ENCODE peak calls at places on chromosomes 16 and 17, in four cellular contexts. One of them, this sample, is unnamed.

GRCh38 chr17:52027620-52028019 is 130.9 kb downstream of the CA10 start:
- DNase-seq in fibroblast of lung: no peak
- DNase-seq in fibroblast of mammary gland: peak
- DNase-seq in A549: peak
- DNase-seq in this sample: no peak

GRCh38 chr17:77494664-77495435 is 354.1 kb downstream of the SEC14L1 start:
- DNase-seq in fibroblast of lung: peak
- DNase-seq in fibroblast of mammary gland: peak
- DNase-seq in A549: peak
- DNase-seq in this sample: no peak

GRCh38 chr17:59765038-59765437 is 57.6 kb downstream of the VMP1 start:
- DNase-seq in A549: no peak
- DNase-seq in fibroblast of lung: no peak
- DNase-seq in fibroblast of mammary gland: no peak
- DNase-seq in this sample: no peak

GRCh38 chr16:22322021-22322471 is 24.8 kb downstream of the POLR3E start:
- DNase-seq in fibroblast of mammary gland: no peak
- DNase-seq in A549: no peak
- DNase-seq in fibroblast of lung: no peak
- DNase-seq in this sample: no peak

GRCh38 chr17:76473541-76473985 is 6.2 kb downstream of the AANAT start:
- DNase-seq in fibroblast of lung: no peak
- DNase-seq in A549: peak
- DNase-seq in fibroblast of mammary gland: no peak
- DNase-seq in this sample: no peak

GRCh38 chr17:62824290-62825135 is 16.4 kb upstream of the MARCHF10 start:
- DNase-seq in fibroblast of lung: peak
- DNase-seq in A549: peak
- DNase-seq in fibroblast of mammary gland: peak
- DNase-seq in this sample: peak

GRCh38 chr17:32520737-32521399 is 34.1 kb downstream of the CDK5R1 start:
- DNase-seq in fibroblast of mammary gland: no peak
- DNase-seq in fibroblast of lung: no peak
- DNase-seq in A549: no peak
- DNase-seq in this sample: no peak

GRCh38 chr16:86740817-86741799 is 162.8 kb downstream of the FOXL1 start:
- DNase-seq in A549: peak
- DNase-seq in fibroblast of lung: peak
- DNase-seq in fibroblast of mammary gland: peak
- DNase-seq in this sample: no peak

GRCh38 chr17:60390881-60391418 is 983 bp downstream of the USP32 start:
- DNase-seq in fibroblast of mammary gland: peak
- DNase-seq in fibroblast of lung: peak
- DNase-seq in A549: peak
- DNase-seq in this sample: no peak

GRCh38 chr16:1379863-1380174 is 28.1 kb downstream of the GNPTG start:
- DNase-seq in fibroblast of mammary gland: no peak
- DNase-seq in fibroblast of lung: no peak
- DNase-seq in A549: no peak
- DNase-seq in this sample: no peak
- H3K4me3 ChIP-seq in fibroblast of mammary gland: no peak
- H3K4me3 ChIP-seq in fibroblast of lung: no peak
- H3K4me3 ChIP-seq in A549: peak
- H3K4me3 ChIP-seq in this sample: no peak

DNA sequence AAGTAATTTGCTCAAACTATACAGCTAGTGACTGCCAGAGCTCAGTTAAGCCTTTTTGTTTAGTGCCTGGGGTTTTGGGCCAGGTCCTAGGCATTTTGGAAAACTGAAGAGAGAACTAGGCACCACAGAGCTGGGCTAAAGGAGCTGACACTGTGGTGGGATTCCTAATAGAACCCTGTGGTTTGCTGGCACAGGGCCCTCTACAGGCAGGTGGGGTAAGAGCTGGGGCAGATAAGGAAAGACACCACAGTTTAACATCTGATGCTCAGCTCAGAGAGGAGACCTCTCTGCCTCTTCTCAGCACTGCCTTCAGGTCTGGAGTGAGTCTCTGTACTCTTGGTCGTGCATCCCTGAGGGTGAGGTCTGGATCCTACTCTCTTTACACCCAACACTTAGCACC is 121.2 kb downstream of the SNX11 start:
- DNase-seq in fibroblast of lung: no peak
- DNase-seq in fibroblast of mammary gland: no peak
- DNase-seq in A549: no peak
- DNase-seq in this sample: no peak
- TF ChIP-seq CTCF in fibroblast of lung: no peak
- TF ChIP-seq CTCF in fibroblast of mammary gland: no peak
- TF ChIP-seq CTCF in A549: no peak
- TF ChIP-seq CTCF in this sample: no peak

DNA sequence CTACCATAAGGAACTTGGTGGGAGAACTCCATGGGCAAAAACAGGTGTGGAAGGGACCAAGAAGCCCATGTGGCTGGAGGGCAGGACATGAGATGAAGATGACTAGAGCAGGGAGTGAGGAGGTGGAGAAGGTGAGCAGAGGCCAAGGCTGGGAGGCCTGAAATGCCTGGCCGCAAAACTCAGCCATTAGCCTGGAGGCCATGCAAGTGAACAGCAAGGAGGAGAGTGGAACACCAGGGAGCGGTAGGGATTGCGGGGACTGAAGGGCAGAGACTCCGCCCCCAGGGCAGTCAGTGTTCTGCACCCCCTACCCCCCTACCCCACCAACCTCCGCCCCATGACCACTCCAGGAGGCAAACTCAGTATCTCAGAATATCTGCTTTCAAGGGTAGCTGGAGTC is 17.0 kb downstream of the BCL7C start:
- DNase-seq in A549: peak
- DNase-seq in fibroblast of lung: no peak
- DNase-seq in fibroblast of mammary gland: peak
- DNase-seq in this sample: no peak
- H3K4me3 ChIP-seq in A549: peak
- H3K4me3 ChIP-seq in fibroblast of lung: peak
- H3K4me3 ChIP-seq in fibroblast of mammary gland: no peak
- H3K4me3 ChIP-seq in this sample: no peak

DNA sequence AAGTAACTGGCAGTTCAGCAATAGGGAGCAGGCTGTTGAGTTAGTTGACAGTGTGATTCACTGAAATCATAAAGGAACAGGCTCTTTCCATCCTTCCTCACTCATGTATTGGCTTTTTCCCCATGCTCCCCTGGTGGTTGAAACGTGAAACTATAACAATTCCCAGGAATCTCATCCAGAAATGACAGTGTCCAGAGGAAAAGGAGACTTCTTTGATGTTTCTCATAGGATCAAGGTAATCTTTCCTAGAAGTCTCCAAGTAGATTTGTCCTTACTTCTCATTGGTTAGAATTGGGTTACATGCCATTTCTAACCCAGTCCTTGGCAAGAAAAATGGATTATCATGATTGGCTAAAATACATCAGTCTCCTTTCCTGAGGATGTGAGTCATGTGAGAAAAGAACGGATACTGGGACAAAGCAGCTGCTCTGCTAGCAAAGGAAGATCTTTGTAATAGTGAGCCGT is 14.4 kb downstream of the TTC19 start:
- DNase-seq in A549: peak
- DNase-seq in fibroblast of mammary gland: peak
- DNase-seq in fibroblast of lung: peak
- DNase-seq in this sample: peak
- TF ChIP-seq CTCF in A549: peak
- TF ChIP-seq CTCF in fibroblast of mammary gland: peak
- TF ChIP-seq CTCF in fibroblast of lung: peak
- TF ChIP-seq CTCF in this sample: peak

GRCh38 chr17:40975516-40975915 is 8.6 kb downstream of the KRT40 start:
- DNase-seq in fibroblast of lung: no peak
- DNase-seq in A549: no peak
- DNase-seq in fibroblast of mammary gland: no peak
- DNase-seq in this sample: no peak
- H3K4me3 ChIP-seq in fibroblast of lung: no peak
- H3K4me3 ChIP-seq in A549: no peak
- H3K4me3 ChIP-seq in fibroblast of mammary gland: no peak
- H3K4me3 ChIP-seq in this sample: no peak

This sample was measured in AG09309.